ENCODE peak calls at places on chromosomes 12 and 14, in six cellular contexts. One of them, this sample, is unnamed. For H3K4me1 and H3K27me3, the result is how much of the 10 kb centered on the place peaks cover.

GRCh38 chr12:12813120-12814101 is at the start of gene DDX47:
- DNase-seq in tibial artery: peak
- DNase-seq in adipocyte: peak
- DNase-seq in lower lobe of right lung: peak
- DNase-seq in lung: peak
- DNase-seq in IMR-90: peak
- DNase-seq in this sample: peak

GRCh38 chr14:53951661-53952265 is 4.9 kb downstream of the BMP4 start:
- DNase-seq in tibial artery: no peak
- DNase-seq in lung: no peak
- DNase-seq in adipocyte: peak
- DNase-seq in lower lobe of right lung: no peak
- DNase-seq in IMR-90: no peak
- DNase-seq in this sample: no peak

GRCh38 chr12:122672515-122672914 is 30.6 kb downstream of the HCAR2 start:
- DNase-seq in adipocyte: no peak
- DNase-seq in tibial artery: no peak
- DNase-seq in lower lobe of right lung: no peak
- DNase-seq in IMR-90: no peak
- DNase-seq in lung: no peak
- DNase-seq in this sample: no peak

GRCh38 chr12:3683670-3684069 is 69.2 kb downstream of the CRACR2A start:
- DNase-seq in adipocyte: no peak
- DNase-seq in lung: no peak
- DNase-seq in tibial artery: no peak
- DNase-seq in lower lobe of right lung: no peak
- DNase-seq in IMR-90: peak
- DNase-seq in this sample: no peak

GRCh38 chr12:64733857-64734256 is 25.3 kb downstream of the GNS start:
- DNase-seq in lung: no peak
- DNase-seq in tibial artery: no peak
- DNase-seq in adipocyte: peak
- DNase-seq in lower lobe of right lung: no peak
- DNase-seq in IMR-90: no peak
- DNase-seq in this sample: no peak

GRCh38 chr12:131628766-131629448 is 82.0 kb upstream of the SFSWAP start:
- DNase-seq in adipocyte: no peak
- DNase-seq in lower lobe of right lung: no peak
- DNase-seq in lung: no peak
- DNase-seq in IMR-90: no peak
- DNase-seq in tibial artery: peak
- DNase-seq in this sample: no peak

GRCh38 chr12:132524405-132524804 is 34.5 kb downstream of the FBRSL1 start:
- DNase-seq in adipocyte: no peak
- DNase-seq in lung: no peak
- DNase-seq in lower lobe of right lung: no peak
- DNase-seq in tibial artery: no peak
- DNase-seq in IMR-90: peak
- DNase-seq in this sample: no peak

GRCh38 chr14:90687680-90688079 is 128.6 kb downstream of the TTC7B start:
- DNase-seq in IMR-90: no peak
- DNase-seq in tibial artery: no peak
- DNase-seq in lower lobe of right lung: no peak
- DNase-seq in adipocyte: no peak
- DNase-seq in lung: no peak
- DNase-seq in this sample: no peak

GRCh38 chr12:132427999-132428871 is 61.7 kb upstream of the FBRSL1 start:
- DNase-seq in IMR-90: no peak
- DNase-seq in lung: no peak
- DNase-seq in tibial artery: no peak
- DNase-seq in lower lobe of right lung: no peak
- DNase-seq in adipocyte: no peak
- DNase-seq in this sample: no peak

GRCh38 chr12:21252070-21252469 is 82.6 kb downstream of the SLCO1A2 start:
- DNase-seq in tibial artery: no peak
- DNase-seq in lung: no peak
- DNase-seq in adipocyte: no peak
- DNase-seq in IMR-90: no peak
- DNase-seq in lower lobe of right lung: no peak
- DNase-seq in this sample: no peak

GRCh38 chr14:75139185-75139584 is 12.3 kb upstream of the NEK9 start:
- DNase-seq in lower lobe of right lung: no peak
- DNase-seq in adipocyte: no peak
- DNase-seq in tibial artery: no peak
- DNase-seq in IMR-90: no peak
- DNase-seq in lung: no peak
- DNase-seq in this sample: no peak

GRCh38 chr14:37493606-37494005 is 101.4 kb downstream of the FOXA1 start:
- DNase-seq in tibial artery: no peak
- DNase-seq in lung: no peak
- DNase-seq in lower lobe of right lung: no peak
- DNase-seq in adipocyte: peak
- DNase-seq in IMR-90: peak
- DNase-seq in this sample: no peak

GRCh38 chr14:94423465-94424056 is 29.0 kb downstream of the SERPINA11 start:
- DNase-seq in lower lobe of right lung: peak
- DNase-seq in lung: peak
- DNase-seq in adipocyte: peak
- DNase-seq in IMR-90: peak
- DNase-seq in tibial artery: peak
- DNase-seq in this sample: peak

GRCh38 chr14:37668646-37669045 is 73.2 kb downstream of the TTC6 start:
- DNase-seq in adipocyte: peak
- DNase-seq in tibial artery: no peak
- DNase-seq in lung: no peak
- DNase-seq in IMR-90: peak
- DNase-seq in lower lobe of right lung: no peak
- DNase-seq in this sample: no peak

GRCh38 chr12:32583535-32583934 is 95.6 kb upstream of the DNM1L start:
- DNase-seq in lower lobe of right lung: no peak
- DNase-seq in lung: no peak
- DNase-seq in adipocyte: peak
- DNase-seq in IMR-90: peak
- DNase-seq in tibial artery: no peak
- DNase-seq in this sample: no peak

GRCh38 chr12:3242199-3242863 is 165.2 kb downstream of the TSPAN9 start:
- DNase-seq in IMR-90: no peak
- DNase-seq in lung: no peak
- DNase-seq in tibial artery: no peak
- DNase-seq in adipocyte: no peak
- DNase-seq in lower lobe of right lung: no peak
- DNase-seq in this sample: no peak

GRCh38 chr14:42930058-42930457 is 1323.4 kb downstream of the LRFN5 start:
- DNase-seq in lung: no peak
- DNase-seq in adipocyte: no peak
- DNase-seq in IMR-90: peak
- DNase-seq in lower lobe of right lung: no peak
- DNase-seq in tibial artery: no peak
- DNase-seq in this sample: no peak

GRCh38 chr12:4975574-4975973 is 65.9 kb downstream of the KCNA1 start:
- DNase-seq in adipocyte: no peak
- DNase-seq in IMR-90: no peak
- DNase-seq in lower lobe of right lung: no peak
- DNase-seq in lung: no peak
- DNase-seq in tibial artery: no peak
- DNase-seq in this sample: no peak

GRCh38 chr12:28446031-28446430 is 255.8 kb downstream of the CCDC91 start:
- DNase-seq in lung: no peak
- DNase-seq in IMR-90: peak
- DNase-seq in tibial artery: no peak
- DNase-seq in lower lobe of right lung: no peak
- DNase-seq in adipocyte: peak
- DNase-seq in this sample: no peak

GRCh38 chr12:89225808-89226368 is 126.4 kb downstream of the DUSP6 start:
- DNase-seq in IMR-90: peak
- DNase-seq in lower lobe of right lung: no peak
- DNase-seq in adipocyte: peak
- DNase-seq in lung: peak
- DNase-seq in tibial artery: no peak
- DNase-seq in this sample: no peak

GRCh38 chr12:96811083-96811482 is 96.0 kb upstream of the NEDD1 start:
- DNase-seq in adipocyte: peak
- DNase-seq in tibial artery: no peak
- DNase-seq in lung: no peak
- DNase-seq in lower lobe of right lung: no peak
- DNase-seq in IMR-90: peak
- DNase-seq in this sample: no peak

GRCh38 chr14:101034986-101035385 is 131.5 kb upstream of the RTL1 start:
- DNase-seq in lung: no peak
- DNase-seq in lower lobe of right lung: no peak
- DNase-seq in adipocyte: no peak
- DNase-seq in IMR-90: no peak
- DNase-seq in tibial artery: peak
- DNase-seq in this sample: no peak

GRCh38 chr14:98189521-98189920 is 1082.5 kb downstream of the BCL11B start:
- DNase-seq in tibial artery: no peak
- DNase-seq in lung: no peak
- DNase-seq in adipocyte: no peak
- DNase-seq in lower lobe of right lung: no peak
- DNase-seq in IMR-90: no peak
- DNase-seq in this sample: peak

GRCh38 chr12:122063691-122064033 is 14.9 kb upstream of the MLXIP start:
- DNase-seq in adipocyte: no peak
- DNase-seq in IMR-90: no peak
- DNase-seq in lung: no peak
- DNase-seq in lower lobe of right lung: no peak
- DNase-seq in tibial artery: no peak
- DNase-seq in this sample: no peak

GRCh38 chr12:96136129-96136528 is 58.0 kb upstream of the ELK3 start:
- DNase-seq in lung: no peak
- DNase-seq in IMR-90: peak
- DNase-seq in tibial artery: no peak
- DNase-seq in lower lobe of right lung: no peak
- DNase-seq in adipocyte: peak
- DNase-seq in this sample: no peak

GRCh38 chr12:68580911-68581310 is 29.8 kb upstream of the RAP1B start:
- DNase-seq in adipocyte: no peak
- DNase-seq in IMR-90: peak
- DNase-seq in lower lobe of right lung: no peak
- DNase-seq in tibial artery: no peak
- DNase-seq in lung: no peak
- DNase-seq in this sample: no peak

GRCh38 chr12:42473130-42473529 is 116.4 kb downstream of the PRICKLE1 start:
- DNase-seq in tibial artery: no peak
- DNase-seq in lower lobe of right lung: no peak
- DNase-seq in lung: no peak
- DNase-seq in adipocyte: peak
- DNase-seq in IMR-90: peak
- DNase-seq in this sample: no peak

GRCh38 chr14:106843376-106843775 is 1317.0 kb downstream of the TMEM121 start:
- DNase-seq in IMR-90: no peak
- DNase-seq in lung: no peak
- DNase-seq in tibial artery: no peak
- DNase-seq in adipocyte: no peak
- DNase-seq in lower lobe of right lung: no peak
- DNase-seq in this sample: no peak

GRCh38 chr14:38856798-38857197 is 246.2 kb downstream of the SEC23A start:
- DNase-seq in tibial artery: no peak
- DNase-seq in lung: no peak
- DNase-seq in adipocyte: no peak
- DNase-seq in lower lobe of right lung: no peak
- DNase-seq in IMR-90: no peak
- DNase-seq in this sample: no peak

GRCh38 chr14:103028772-103029171 is 28.6 kb downstream of the CDC42BPB start:
- DNase-seq in adipocyte: no peak
- DNase-seq in lower lobe of right lung: no peak
- DNase-seq in IMR-90: no peak
- DNase-seq in tibial artery: no peak
- DNase-seq in lung: no peak
- DNase-seq in this sample: no peak
- H3K4me1 ChIP-seq in adipocyte: under half
- H3K4me1 ChIP-seq in lower lobe of right lung: under half
- H3K4me1 ChIP-seq in IMR-90: under half
- H3K4me1 ChIP-seq in tibial artery: under half
- H3K4me1 ChIP-seq in lung: under half
- H3K4me1 ChIP-seq in this sample: under half

DNA sequence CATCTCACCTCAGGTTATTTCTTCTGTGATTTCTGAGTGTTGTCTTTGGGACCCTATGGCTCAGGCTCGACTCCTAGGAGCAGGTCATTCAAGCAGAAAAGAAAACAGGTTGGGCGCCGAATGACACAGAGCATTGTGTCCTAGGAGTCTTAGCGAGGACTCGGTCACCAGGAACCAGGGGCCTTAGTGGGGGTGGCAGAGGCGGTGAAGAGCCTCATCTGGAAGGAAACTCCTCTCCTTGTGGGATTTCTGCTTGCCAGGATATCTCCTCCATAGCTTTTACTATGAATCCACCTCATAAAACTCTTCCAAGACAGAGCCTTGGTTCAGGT is 630 bp downstream of the PLEKHH1 start:
- DNase-seq in lower lobe of right lung: no peak
- DNase-seq in adipocyte: peak
- DNase-seq in lung: no peak
- DNase-seq in tibial artery: no peak
- DNase-seq in IMR-90: no peak
- DNase-seq in this sample: no peak
- H3K4me3 ChIP-seq in lower lobe of right lung: peak
- H3K4me3 ChIP-seq in adipocyte: peak
- H3K4me3 ChIP-seq in lung: no peak
- H3K4me3 ChIP-seq in tibial artery: peak
- H3K4me3 ChIP-seq in IMR-90: peak
- H3K4me3 ChIP-seq in this sample: peak

GRCh38 chr12:19489168-19489567 is 49.9 kb downstream of the AEBP2 start:
- DNase-seq in lower lobe of right lung: no peak
- DNase-seq in tibial artery: no peak
- DNase-seq in IMR-90: no peak
- DNase-seq in adipocyte: no peak
- DNase-seq in lung: no peak
- DNase-seq in this sample: no peak
- H3K27me3 ChIP-seq in lower lobe of right lung: under half
- H3K27me3 ChIP-seq in tibial artery: under half
- H3K27me3 ChIP-seq in IMR-90: under half
- H3K27me3 ChIP-seq in adipocyte: under half
- H3K27me3 ChIP-seq in lung: under half
- H3K27me3 ChIP-seq in this sample: under half

DNA sequence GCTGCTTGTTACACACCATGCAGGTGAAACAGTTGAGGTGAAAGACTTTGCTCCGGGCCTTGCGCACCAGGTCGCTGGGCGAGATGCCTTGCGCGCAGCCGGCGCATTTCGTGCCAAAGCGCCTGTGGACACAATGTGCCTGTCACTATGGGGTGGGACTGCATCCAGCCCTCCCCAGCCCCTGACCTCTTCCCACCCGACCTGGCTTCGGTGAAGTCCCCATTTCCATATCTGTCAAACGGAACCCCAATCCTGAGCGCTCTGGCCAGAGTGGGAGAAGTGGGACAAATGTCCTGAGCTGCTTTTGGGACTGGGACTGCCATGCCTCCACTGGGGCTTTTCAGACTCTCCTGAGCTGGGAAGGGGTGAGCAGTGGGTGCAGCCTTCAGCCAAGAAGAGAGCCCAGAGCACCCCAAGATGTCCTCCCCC is 2.4 kb downstream of the LHX5 start:
- DNase-seq in lower lobe of right lung: no peak
- DNase-seq in adipocyte: no peak
- DNase-seq in IMR-90: no peak
- DNase-seq in lung: no peak
- DNase-seq in tibial artery: no peak
- DNase-seq in this sample: no peak
- H3K4me1 ChIP-seq in lower lobe of right lung: under half
- H3K4me1 ChIP-seq in adipocyte: under half
- H3K4me1 ChIP-seq in IMR-90: under half
- H3K4me1 ChIP-seq in lung: under half
- H3K4me1 ChIP-seq in tibial artery: under half
- H3K4me1 ChIP-seq in this sample: under half

This sample was measured in CD8-positive, alpha-beta T cell.